ENCODE peak calls at places on chromosomes 13 and 19, in seven cellular contexts. Z is GDM1; O is fibroblast of pulmonary artery; X is psoas muscle; B is left ventricle myocardium inferior; Q is foreskin fibroblast; L is activated gamma-delta T cell treated with anti-CD3 and anti-CD28 coated beads, Interleukin-2, amount 50 U/mL, for 16 hours. F is an unnamed sample.

GRCh38 chr19:40217921-40218890 is at the start of gene TTC9B:
- DNase-seq in O (no peak), Q (peak), Z (no peak), B (no peak), X (no peak), L (peak), F (no peak)

GRCh38 chr13:97976551-97977375 is 23.3 kb downstream of the IPO5 start:
- DNase-seq in L (peak), X (peak), Q (peak), B (no peak), Z (no peak), O (no peak), F (no peak)

GRCh38 chr13:86945596-86945995 is 725.6 kb upstream of the SLITRK5 start:
- DNase-seq in X (no peak), L (no peak), B (no peak), Z (no peak), Q (no peak), O (no peak), F (no peak)

GRCh38 chr13:110641055-110642015 is 26.0 kb downstream of the NAXD start:
- DNase-seq in O (no peak), X (no peak), L (no peak), Z (no peak), Q (peak), B (peak), F (no peak)

GRCh38 chr13:51923983-51924539 is 62.3 kb downstream of the CCDC70 start:
- DNase-seq in Z (no peak), O (no peak), B (no peak), L (no peak), Q (no peak), X (no peak), F (no peak)

GRCh38 chr13:114140909-114141255 is 8.5 kb upstream of the RASA3 start:
- DNase-seq in L (no peak), X (no peak), B (no peak), O (no peak), Q (no peak), Z (no peak), F (peak)

GRCh38 chr13:102441085-102441484 is 39.2 kb upstream of the FGF14 start:
- DNase-seq in Z (no peak), O (no peak), L (no peak), X (no peak), B (no peak), Q (no peak), F (no peak)

GRCh38 chr19:57803594-57804325 is 11.0 kb downstream of the ZNF552 start:
- DNase-seq in L (no peak), Z (peak), B (no peak), O (peak), Q (peak), X (no peak), F (no peak)

GRCh38 chr13:51793570-51794273 is 10.2 kb downstream of the DHRS12 start:
- DNase-seq in Q (peak), L (no peak), B (no peak), Z (peak), X (no peak), O (peak), F (no peak)

GRCh38 chr13:22757530-22758120 is 423.2 kb upstream of the SGCG start:
- DNase-seq in Z (no peak), L (no peak), Q (peak), X (no peak), B (no peak), O (peak), F (no peak)

GRCh38 chr13:27304611-27305010 is 34.0 kb downstream of the RASL11A start:
- DNase-seq in Q (no peak), L (no peak), B (no peak), Z (no peak), O (no peak), X (no peak), F (no peak)

GRCh38 chr13:101977475-101977874 is 424.4 kb downstream of the FGF14 start:
- DNase-seq in Z (no peak), O (no peak), B (no peak), X (no peak), L (no peak), Q (no peak), F (no peak)

GRCh38 chr13:74115138-74115537 is 19.1 kb downstream of the KLF12 start:
- DNase-seq in O (peak), X (no peak), Z (no peak), Q (peak), L (no peak), B (no peak), F (no peak)

GRCh38 chr13:101579291-101579802 is 126.9 kb downstream of the ITGBL1 start:
- DNase-seq in O (peak), Q (peak), Z (no peak), B (no peak), X (no peak), L (no peak), F (no peak)

GRCh38 chr13:32910530-32910929 is 105.7 kb upstream of the KL start:
- DNase-seq in L (no peak), B (no peak), Q (peak), O (no peak), X (no peak), Z (no peak), F (no peak)

GRCh38 chr13:28408235-28408848 is 86.6 kb downstream of the FLT1 start:
- DNase-seq in Q (no peak), B (peak), X (peak), O (peak), L (no peak), Z (peak), F (peak)

GRCh38 chr13:23723463-23723862 is 153.3 kb downstream of the TNFRSF19 start:
- DNase-seq in O (peak), Z (no peak), L (no peak), Q (peak), B (no peak), X (no peak), F (no peak)

GRCh38 chr19:46350029-46350757 is 3.3 kb downstream of the PPP5C start:
- DNase-seq in O (no peak), Q (no peak), X (no peak), B (no peak), L (no peak), Z (no peak), F (no peak)

GRCh38 chr13:55761986-55762385 is 1378.7 kb upstream of the PRR20A start:
- DNase-seq in O (no peak), Z (no peak), X (no peak), Q (no peak), B (no peak), L (no peak), F (no peak)

GRCh38 chr13:30762643-30763042 is 27.3 kb downstream of the ALOX5AP start:
- DNase-seq in L (no peak), O (peak), Z (no peak), B (no peak), X (no peak), Q (no peak), F (no peak)

GRCh38 chr13:97932006-97932405 is 21.5 kb upstream of the IPO5 start:
- DNase-seq in Q (no peak), X (no peak), O (no peak), Z (no peak), B (no peak), L (no peak), F (no peak)

GRCh38 chr13:52160053-52160452 is 656 bp upstream of the NEK3 start:
- DNase-seq in B (no peak), O (no peak), X (no peak), L (no peak), Q (no peak), Z (no peak), F (no peak)

GRCh38 chr13:27592865-27593264 is 27.5 kb downstream of the LNX2 start:
- DNase-seq in B (no peak), Q (no peak), O (no peak), X (no peak), Z (no peak), L (no peak), F (no peak)

GRCh38 chr13:110258876-110259631 is 47.9 kb downstream of the COL4A1 start:
- DNase-seq in L (no peak), Z (no peak), B (no peak), X (no peak), O (no peak), Q (no peak), F (no peak)

GRCh38 chr19:19822148-19822429 is 539 bp upstream of the ZNF506 start:
- DNase-seq in Q (peak), B (no peak), X (no peak), L (no peak), Z (no peak), O (no peak), F (no peak)

GRCh38 chr13:114081761-114082681 is 50.4 kb downstream of the RASA3 start:
- DNase-seq in B (no peak), O (no peak), L (no peak), X (peak), Z (no peak), Q (no peak), F (peak)

GRCh38 chr19:6210721-6211600 is 68.8 kb downstream of the MLLT1 start:
- DNase-seq in X (peak), B (no peak), Q (no peak), L (no peak), Z (no peak), O (no peak), F (peak)

GRCh38 chr13:26184791-26185250 is 37.3 kb downstream of the RNF6 start:
- DNase-seq in X (peak), O (peak), Z (peak), Q (peak), B (peak), L (peak), F (no peak)